ENCODE peak calls at places on chromosomes 11 and 22, in nine cellular contexts. L, O, Q, K, S, P, F, R and A are unnamed samples.

GRCh38 chr11:106152013-106152412 is 74.6 kb downstream of the AASDHPPT start:
- DNase-seq in L (no peak), S (no peak), R (no peak), K (peak; percentile 36), O (peak; percentile 10), F (no peak), P (no peak), Q (no peak), A (peak; percentile 38)

GRCh38 chr11:110069158-110069737 is 23.9 kb upstream of the ZC3H12C start:
- DNase-seq in O (peak; percentile 32), R (no peak), L (no peak), Q (peak; percentile 72), F (no peak), K (peak; percentile 89), S (no peak), P (peak; percentile 55), A (no peak)

GRCh38 chr11:131498631-131499053 is 128.2 kb downstream of the NTM start:
- DNase-seq in O (no peak), S (no peak), P (no peak), Q (no peak), R (peak; percentile 12), L (no peak), K (no peak), F (no peak), A (no peak)

GRCh38 chr11:8006349-8006977 is 19.3 kb downstream of the EIF3F start:
- DNase-seq in S (no peak), Q (peak; percentile 31), O (peak; percentile 67), R (peak; percentile 85), L (no peak), K (peak; percentile 78), P (peak; percentile 78), F (peak; percentile 63), A (peak; percentile 58)

GRCh38 chr22:23216331-23217170 is 36.2 kb downstream of the BCR start:
- DNase-seq in S (no peak), F (peak; percentile 92), O (no peak), Q (no peak), P (no peak), K (no peak), L (no peak), R (no peak), A (no peak)

GRCh38 chr11:64571410-64572091 is 19.5 kb upstream of the SLC22A12 start:
- DNase-seq in R (peak; percentile 46), K (no peak), P (no peak), F (peak; percentile 28), O (no peak), L (no peak), Q (no peak), S (no peak), A (no peak)

GRCh38 chr11:37978647-37979046 is 1380.6 kb upstream of the RAG2 start:
- DNase-seq in P (no peak), O (no peak), R (no peak), F (no peak), S (no peak), Q (no peak), L (no peak), K (peak; percentile 93), A (no peak)

GRCh38 chr11:114291381-114291780 is 4.8 kb upstream of the NNMT start:
- DNase-seq in L (no peak), S (no peak), K (peak; percentile 84), O (no peak), F (no peak), P (no peak), Q (no peak), R (no peak), A (no peak)

GRCh38 chr22:30754971-30755759 is 60.5 kb downstream of the OSBP2 start:
- DNase-seq in L (no peak), S (no peak), K (peak; percentile 91), Q (peak; percentile 21), R (peak; percentile 84), F (peak; percentile 54), O (peak; percentile 35), P (peak; percentile 82), A (no peak)

GRCh38 chr11:114915871-114916270 is 237.5 kb downstream of the NXPE2 start:
- DNase-seq in R (no peak), O (peak; percentile 46), F (no peak), S (no peak), Q (no peak), K (no peak), L (no peak), P (no peak), A (no peak)

GRCh38 chr11:65060913-65061408 is 2.6 kb upstream of the NAALADL1 start:
- DNase-seq in L (no peak), K (peak; percentile 45), R (peak; percentile 55), F (peak; percentile 42), O (no peak), S (no peak), Q (no peak), P (no peak), A (no peak)

GRCh38 chr11:64864473-64865285 is 13.7 kb downstream of the EHD1 start:
- DNase-seq in S (no peak), F (no peak), P (peak; percentile 78), R (peak; percentile 57), Q (peak; percentile 75), O (no peak), K (peak; percentile 87), L (no peak), A (no peak)

DNA sequence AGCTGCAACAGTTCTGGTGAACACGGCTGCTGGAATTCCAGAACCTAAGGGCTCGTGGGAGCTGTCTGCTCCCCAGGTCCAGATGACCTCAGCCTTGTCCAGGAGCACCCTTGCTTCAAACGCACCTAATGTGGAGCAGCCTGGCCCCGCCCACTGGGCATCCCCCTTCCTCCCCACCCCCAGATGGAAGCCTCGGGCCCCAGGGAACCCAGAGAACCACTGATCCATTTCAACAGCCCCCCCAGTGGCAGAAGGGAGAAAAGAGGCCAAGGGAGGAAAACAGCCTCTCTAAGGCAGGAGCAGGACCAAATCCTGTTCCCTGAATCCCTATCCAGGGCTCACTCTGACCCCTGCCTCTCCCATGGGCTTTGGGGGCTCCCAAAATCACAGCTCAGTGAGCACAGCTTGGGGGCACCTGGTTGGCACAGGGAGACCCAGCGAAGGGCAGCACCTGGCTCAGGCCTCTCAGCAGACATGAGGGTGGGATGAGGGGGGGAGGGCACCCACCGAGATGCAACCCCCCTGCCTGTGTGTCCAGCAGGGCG is 1.2 kb downstream of the CYTH4 start:
- DNase-seq in P (peak; percentile 74), R (no peak), K (no peak), S (no peak), L (no peak), F (no peak), Q (no peak), O (no peak), A (no peak)
- TF ChIP-seq CTCF in P (no peak), R (no peak), K (peak; percentile 43), S (no peak), L (no peak), F (no peak), Q (no peak), O (no peak), A (no peak)

GRCh38 chr11:112023104-112023503 is 2.1 kb upstream of the DLAT start:
- DNase-seq in O (no peak), F (peak; percentile 6), Q (no peak), S (no peak), L (no peak), P (no peak), R (no peak), K (no peak), A (no peak)
- TF ChIP-seq CTCF in O (no peak), F (peak; percentile 37), Q (no peak), S (no peak), L (no peak), P (no peak), R (peak; percentile 18), K (no peak), A (no peak)

GRCh38 chr22:25903294-25903693 is 161.3 kb downstream of the MYO18B start:
- DNase-seq in K (no peak), L (no peak), R (peak; percentile 66), O (no peak), Q (no peak), F (no peak), S (no peak), P (no peak), A (no peak)
- TF ChIP-seq CTCF in K (no peak), L (no peak), R (peak; percentile 78), O (no peak), Q (no peak), F (peak; percentile 39), S (no peak), P (no peak), A (peak; percentile 32)

GRCh38 chr22:48895341-48895740 is 932.3 kb downstream of the BRD1 start:
- DNase-seq in K (no peak), Q (no peak), S (no peak), R (no peak), P (no peak), O (no peak), L (no peak), F (no peak), A (no peak)
- TF ChIP-seq CTCF in K (no peak), Q (no peak), S (no peak), R (no peak), P (no peak), O (no peak), L (no peak), F (no peak), A (no peak)

GRCh38 chr11:62014158-62014476 is 46.7 kb upstream of the FTH1 start:
- DNase-seq in P (peak; percentile 4), R (no peak), Q (no peak), O (no peak), S (no peak), K (no peak), L (no peak), F (no peak), A (no peak)

GRCh38 chr11:62010935-62011528 is 43.6 kb upstream of the FTH1 start:
- DNase-seq in R (no peak), Q (no peak), K (no peak), P (no peak), L (no peak), S (no peak), O (no peak), F (peak; percentile 53), A (no peak)

GRCh38 chr11:62011881-62012280 is 44.4 kb upstream of the FTH1 start:
- DNase-seq in Q (no peak), S (no peak), R (no peak), F (no peak), K (no peak), L (no peak), O (no peak), P (no peak), A (no peak)

GRCh38 chr11:62013266-62014157 is 46.1 kb upstream of the FTH1 start:
- DNase-seq in F (no peak), O (peak; percentile 10), K (peak; percentile 53), Q (no peak), S (no peak), R (no peak), L (peak; percentile 84), P (no peak), A (no peak)

DNA sequence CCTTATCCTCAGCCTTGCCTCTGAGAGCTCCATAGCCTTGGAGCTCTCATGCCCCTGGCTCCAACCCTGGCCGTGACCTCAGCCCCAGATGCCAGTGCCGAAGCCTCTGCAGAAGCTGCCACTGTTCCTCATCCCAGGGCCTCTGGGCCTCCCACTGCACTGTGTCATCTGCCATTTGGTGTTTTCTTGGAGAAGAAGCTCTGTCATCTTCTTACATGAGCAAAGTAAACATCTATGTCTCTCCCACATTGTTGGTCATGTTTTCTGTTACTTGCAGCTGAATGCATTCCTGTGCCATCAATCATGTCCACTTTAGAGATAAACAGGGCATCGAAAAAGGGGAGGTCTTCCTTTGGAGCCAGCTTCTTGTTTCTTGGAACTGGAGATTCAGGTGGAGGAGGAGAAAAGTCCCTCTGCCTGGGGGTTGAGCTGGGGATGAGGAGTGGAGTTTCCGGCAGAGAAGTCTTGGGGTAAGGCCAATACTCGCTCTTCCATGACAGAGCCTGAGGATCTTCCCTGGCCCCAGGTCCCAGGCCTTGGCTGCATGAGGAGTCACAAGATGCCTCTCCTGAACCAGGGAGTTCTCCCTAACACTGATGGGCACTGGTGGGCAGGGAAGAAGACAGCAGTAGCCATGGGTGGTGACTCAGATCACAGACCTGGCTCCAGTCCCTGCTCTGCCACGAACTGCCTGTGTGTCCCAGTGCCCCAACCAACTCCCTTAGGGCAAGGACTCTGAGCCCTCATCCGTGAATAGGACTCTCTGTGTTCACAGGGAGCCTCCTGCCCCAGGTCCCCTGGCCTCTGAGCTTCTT is 45.2 kb upstream of the FTH1 start:
- DNase-seq in L (peak; percentile 71), R (no peak), P (peak; percentile 68), S (no peak), Q (no peak), O (peak; percentile 82), K (peak; percentile 62), F (peak; percentile 67), A (no peak)
- TF ChIP-seq CTCF in L (no peak), R (no peak), P (no peak), S (no peak), Q (no peak), O (no peak), K (no peak), F (no peak), A (no peak)